ENCODE peak calls at places on chromosome 18, in seven cellular contexts. G, E, Z, K, Q, U and P are unnamed samples. For H3K9me3, the result is how much of the 10 kb centered on the place peaks cover.

GRCh38 chr18:40851014-40851429 is 1104.0 kb upstream of the PIK3C3 start:
- DNase-seq in Z (no peak), E (no peak), Q (no peak), K (no peak), G (peak), U (no peak), P (no peak)

GRCh38 chr18:63465059-63465458 is 11.7 kb upstream of the SERPINB5 start:
- DNase-seq in K (no peak), U (no peak), G (no peak), E (no peak), Z (no peak), Q (no peak), P (no peak)

GRCh38 chr18:39198376-39198775 is 1632.8 kb upstream of the CELF4 start:
- DNase-seq in Z (no peak), Q (no peak), K (no peak), E (no peak), G (peak), U (no peak), P (no peak)

GRCh38 chr18:7812431-7813063 is 245.4 kb downstream of the PTPRM start:
- DNase-seq in K (no peak), G (peak), E (no peak), Z (no peak), U (peak), Q (no peak), P (no peak)

GRCh38 chr18:6210349-6211173 is 204.2 kb downstream of the L3MBTL4 start:
- DNase-seq in K (no peak), U (no peak), Q (no peak), Z (no peak), E (no peak), G (no peak), P (no peak)

GRCh38 chr18:63186520-63186919 is 133.0 kb downstream of the BCL2 start:
- DNase-seq in U (no peak), E (no peak), K (no peak), G (no peak), Q (no peak), Z (no peak), P (no peak)

GRCh38 chr18:40048253-40048652 is 1906.8 kb upstream of the PIK3C3 start:
- DNase-seq in K (no peak), Z (no peak), Q (no peak), G (no peak), E (no peak), U (no peak), P (no peak)

GRCh38 chr18:47775961-47776360 is 154.5 kb downstream of the SMAD2 start:
- DNase-seq in Z (no peak), G (no peak), K (no peak), Q (no peak), E (no peak), U (no peak), P (no peak)

GRCh38 chr18:46148810-46149209 is 44.6 kb downstream of the HAUS1 start:
- DNase-seq in E (no peak), U (no peak), G (peak), Q (peak), K (no peak), Z (no peak), P (no peak)

GRCh38 chr18:46281185-46282176 is 177.3 kb downstream of the HAUS1 start:
- DNase-seq in G (peak), Z (no peak), U (peak), E (peak), Q (peak), K (peak), P (peak)

GRCh38 chr18:35580748-35581534 is 599 bp upstream of the GALNT1 start:
- DNase-seq in E (peak), Z (peak), G (peak), Q (peak), K (peak), U (peak), P (peak)

GRCh38 chr18:49020621-49021021 is 69.9 kb upstream of the SMAD7 start:
- DNase-seq in U (no peak), Q (peak), Z (no peak), G (peak), K (peak), E (peak), P (no peak)
- H3K27ac ChIP-seq in U (no peak), Q (no peak), Z (no peak), G (no peak), K (no peak), E (no peak), P (no peak)

DNA sequence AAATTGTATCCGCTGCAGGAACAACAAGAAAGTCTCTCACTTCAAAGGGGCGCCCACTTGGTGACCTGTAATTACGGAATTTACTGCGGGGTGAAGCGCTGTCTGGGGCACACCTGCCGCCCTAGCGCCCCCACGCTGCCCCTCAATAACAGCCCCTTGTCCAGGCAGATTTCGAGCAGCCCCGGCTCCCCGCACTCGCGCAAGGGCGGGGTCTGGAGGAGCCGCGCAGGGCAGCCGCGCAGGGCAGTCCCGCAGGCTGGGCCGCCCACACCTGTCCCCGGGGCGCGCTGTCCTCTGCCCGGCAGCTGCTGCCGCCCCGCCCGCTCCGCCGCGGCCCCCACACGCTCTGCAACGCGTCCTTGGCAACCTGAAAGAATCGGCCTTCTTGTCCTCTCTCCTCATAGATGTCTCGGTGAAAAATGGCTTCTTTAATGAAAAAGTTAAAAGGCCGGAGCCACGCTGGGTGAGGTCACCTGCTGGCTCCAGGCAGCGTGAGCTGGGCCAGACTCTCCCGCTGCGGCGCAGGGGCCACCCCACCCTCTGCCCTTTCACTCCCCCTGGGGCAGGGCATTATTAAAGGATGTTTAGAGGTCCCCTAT is 218.1 kb downstream of the VAPA start:
- DNase-seq in U (no peak), E (no peak), Z (no peak), K (peak), Q (no peak), G (no peak), P (no peak)
- TF ChIP-seq CTCF in U (no peak), E (no peak), Z (no peak), K (no peak), Q (no peak), G (no peak), P (no peak)

GRCh38 chr18:79899609-79900435 is 51.6 kb downstream of the SLC66A2 start:
- DNase-seq in Q (no peak), G (no peak), Z (peak), K (peak), E (no peak), U (no peak), P (no peak)
- H3K9me3 ChIP-seq in Q (under half), G (under half), Z (under half), K (under half), E (half or more), U (half or more), P (under half)

DNA sequence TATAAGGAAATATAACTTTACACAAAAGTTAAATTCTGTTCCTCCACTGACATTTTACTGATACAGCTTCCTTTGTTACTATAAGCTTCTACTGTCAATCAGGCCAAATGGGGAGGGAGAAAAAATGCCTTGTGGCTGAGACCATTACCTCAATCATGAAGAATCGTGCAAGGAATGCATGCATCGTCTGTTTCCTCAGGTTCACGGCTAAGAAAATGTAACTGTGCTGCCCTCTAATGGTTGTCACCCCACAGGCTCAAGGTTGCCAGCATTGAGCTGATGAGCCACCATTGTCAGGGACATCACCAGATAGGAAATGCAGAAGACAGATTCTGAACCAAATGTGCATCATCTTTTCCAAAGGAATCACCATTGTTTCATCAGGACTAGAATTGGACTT is 426.9 kb downstream of the CDH2 start:
- DNase-seq in K (no peak), U (no peak), G (peak), E (no peak), Z (no peak), Q (peak), P (no peak)
- H3K27ac ChIP-seq in K (no peak), U (no peak), G (no peak), E (no peak), Z (no peak), Q (no peak), P (no peak)

DNA sequence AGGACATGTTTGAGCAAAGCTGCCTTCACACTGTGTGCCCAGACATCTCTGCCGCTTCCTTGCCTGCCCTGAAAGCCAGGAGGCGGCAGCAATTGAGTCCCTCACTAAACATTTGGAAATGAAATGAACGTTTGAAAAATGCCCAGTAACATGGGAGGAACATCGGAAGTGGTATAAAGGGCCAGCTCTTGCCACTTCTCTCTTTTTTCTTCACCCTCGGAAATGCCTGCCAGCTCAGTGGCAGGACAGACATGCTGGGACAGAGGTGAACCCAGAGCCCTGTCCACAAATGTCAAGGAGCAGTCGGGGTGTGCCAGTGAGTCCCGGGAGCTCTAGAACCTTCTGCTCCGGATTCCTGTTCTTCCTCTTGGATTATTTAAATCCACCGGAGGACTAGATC is 46.1 kb downstream of the TPGS2 start:
- DNase-seq in E (no peak), U (no peak), K (no peak), Q (no peak), G (no peak), Z (no peak), P (no peak)
- TF ChIP-seq CTCF in E (no peak), U (no peak), K (no peak), Q (no peak), G (no peak), Z (no peak), P (no peak)

DNA sequence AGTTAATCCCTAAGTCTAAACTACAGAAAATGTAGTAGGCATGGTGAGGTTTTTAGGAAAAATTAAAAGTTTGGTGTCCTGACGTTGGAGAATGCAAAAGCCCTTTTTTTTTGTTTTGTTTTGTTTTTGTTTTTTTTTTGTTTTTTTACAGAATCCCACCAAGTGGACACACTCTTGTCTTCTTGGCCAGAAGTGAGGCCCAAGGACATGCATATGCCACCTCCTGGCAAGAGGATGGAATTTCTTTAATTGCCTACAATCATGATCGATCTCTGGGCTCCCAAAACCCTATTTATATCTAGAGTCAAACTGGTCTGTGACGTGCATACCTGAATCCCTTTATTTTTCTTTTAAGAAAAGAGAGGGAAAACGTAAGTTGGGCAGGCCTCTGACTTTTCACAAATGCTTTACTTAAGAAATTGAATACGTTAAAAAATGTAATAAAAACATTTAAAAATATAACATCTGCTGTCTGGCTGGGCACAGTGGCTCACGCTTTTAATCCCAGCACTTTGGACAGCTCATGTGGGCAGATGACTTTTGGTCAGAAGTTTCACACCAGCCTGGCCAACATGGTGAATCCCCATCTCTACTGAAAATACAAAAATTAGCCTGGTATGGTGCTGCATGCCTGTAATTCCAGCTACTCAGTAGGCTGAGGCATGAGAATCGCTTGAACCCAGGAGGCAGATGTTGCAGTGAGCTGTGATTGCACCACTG is 502.7 kb downstream of the CBLN2 start:
- DNase-seq in Q (no peak), K (no peak), U (no peak), E (no peak), G (no peak), Z (no peak), P (no peak)
- H3K9me3 ChIP-seq in Q (under half), K (under half), U (under half), E (under half), G (under half), Z (under half), P (under half)

GRCh38 chr18:38167623-38168022 is 602.0 kb upstream of the CELF4 start:
- DNase-seq in Z (no peak), E (no peak), G (no peak), Q (no peak), K (no peak), U (no peak), P (no peak)
- H3K27ac ChIP-seq in Z (no peak), E (no peak), G (no peak), Q (no peak), K (no peak), U (no peak), P (no peak)

DNA sequence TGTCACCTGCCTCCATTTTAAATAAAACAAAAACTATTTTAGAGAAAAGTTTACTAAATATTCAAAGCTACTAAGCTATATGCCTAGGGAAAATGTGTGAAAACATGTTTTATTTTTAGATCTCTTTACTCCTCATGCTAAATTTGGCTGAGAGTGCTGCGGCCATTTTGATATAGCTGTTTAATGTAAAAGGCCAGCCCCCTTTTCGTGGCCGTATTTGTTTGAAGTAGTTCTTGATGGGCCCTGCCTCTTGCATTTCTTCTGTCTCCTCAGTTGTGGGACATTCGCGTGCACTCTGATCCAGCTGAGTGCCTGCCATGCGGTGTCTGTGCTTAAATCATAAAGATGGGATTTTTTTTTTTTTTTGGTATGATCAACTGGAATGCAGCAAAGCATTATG is 64.0 kb downstream of the ZNF407 start:
- DNase-seq in G (no peak), E (no peak), Q (no peak), U (no peak), K (no peak), Z (no peak), P (no peak)
- TF ChIP-seq CTCF in G (no peak), E (no peak), Q (no peak), U (no peak), K (no peak), Z (no peak), P (no peak)

GRCh38 chr18:79901665-79902064 is 49.8 kb downstream of the SLC66A2 start:
- DNase-seq in Q (no peak), U (no peak), G (no peak), K (no peak), Z (no peak), E (no peak), P (no peak)

GRCh38 chr18:79896746-79897145 is 54.7 kb downstream of the SLC66A2 start:
- DNase-seq in Q (no peak), U (no peak), K (no peak), Z (no peak), E (no peak), G (no peak), P (no peak)

GRCh38 chr18:79900610-79901570 is 50.6 kb downstream of the SLC66A2 start:
- DNase-seq in Z (peak), G (no peak), U (no peak), E (no peak), K (peak), Q (no peak), P (no peak)

GRCh38 chr18:79898952-79899608 is 52.4 kb downstream of the SLC66A2 start:
- DNase-seq in G (no peak), U (no peak), Z (no peak), E (no peak), Q (no peak), K (peak), P (no peak)

DNA sequence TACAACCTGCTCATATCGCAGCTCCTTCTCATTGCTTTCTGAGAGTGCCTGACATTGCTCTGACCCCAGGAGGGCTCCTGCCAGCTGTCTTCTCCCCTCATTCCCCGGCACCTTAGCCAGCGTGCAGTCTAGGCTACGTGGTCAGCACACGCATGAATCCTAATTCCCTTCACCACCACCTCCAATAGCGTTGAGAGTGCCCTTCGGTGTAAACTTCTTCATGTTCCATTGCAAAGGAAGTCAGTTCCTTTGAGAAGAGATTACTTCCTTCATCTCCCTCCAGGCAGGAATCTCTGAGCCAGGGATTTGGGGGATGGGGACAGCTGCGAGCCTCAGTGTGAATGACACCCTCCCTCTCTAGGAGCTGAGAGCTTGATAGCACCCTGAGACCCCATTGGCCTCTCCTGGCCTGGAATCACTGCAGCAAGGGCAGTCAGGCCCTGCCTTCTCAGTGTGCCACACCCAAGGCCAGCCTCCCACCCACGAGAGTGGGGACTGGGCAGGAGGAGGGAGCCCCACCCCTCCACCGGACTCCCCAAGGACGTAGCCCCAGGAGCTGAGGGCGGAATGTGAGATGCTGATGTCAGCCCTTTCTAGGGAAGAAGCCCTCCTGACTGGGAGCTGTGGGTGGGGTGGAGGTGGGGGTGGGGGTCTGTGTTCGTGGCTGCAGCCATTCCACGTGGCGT is 53.4 kb downstream of the SLC66A2 start:
- DNase-seq in Q (no peak), Z (no peak), G (no peak), U (no peak), E (no peak), K (no peak), P (no peak)
- H3K9me3 ChIP-seq in Q (under half), Z (under half), G (under half), U (half or more), E (under half), K (under half), P (under half)